ENCODE peak calls at places on chromosomes 12 and 14, in five cellular contexts. T is activated CD4-positive, CD25-positive, alpha-beta regulatory T cell treated with anti-CD3 and anti-CD28 coated beads, Interleukin-2, amount 50 U/mL, for 24 hours; E is gastrocnemius medialis; J is pancreas; L is HepG2. Z is an unnamed sample.

GRCh38 chr14:103693514-103693913 is 21.7 kb downstream of the XRCC3 start:
- ATAC-seq in J (no peak), L (no peak), T (no peak), E (peak), Z (no peak)

GRCh38 chr12:51265024-51265423 is 5.2 kb downstream of the SMAGP start:
- ATAC-seq in E (no peak), J (no peak), T (peak), L (no peak), Z (no peak)

GRCh38 chr14:101232340-101233015 is 328.8 kb upstream of the DIO3 start:
- ATAC-seq in E (no peak), J (no peak), L (no peak), T (no peak), Z (no peak)

GRCh38 chr12:67720383-67720856 is 71.9 kb downstream of the DYRK2 start:
- ATAC-seq in T (no peak), E (peak), L (no peak), J (no peak), Z (no peak)

GRCh38 chr12:47346251-47347019 is 266.7 kb upstream of the AMIGO2 start:
- ATAC-seq in T (no peak), E (no peak), J (peak), L (peak), Z (no peak)

GRCh38 chr12:101021911-101022388 is 188.1 kb downstream of the SLC5A8 start:
- ATAC-seq in E (no peak), T (no peak), L (no peak), J (peak), Z (peak)

GRCh38 chr12:25135531-25136154 is 59.3 kb downstream of the DNAI7 start:
- ATAC-seq in E (no peak), L (no peak), T (no peak), J (no peak), Z (no peak)

GRCh38 chr12:19833775-19834501 is 394.6 kb downstream of the AEBP2 start:
- ATAC-seq in E (no peak), J (no peak), L (no peak), T (peak), Z (no peak)

GRCh38 chr14:50943261-50943942 is 881 bp downstream of the PYGL start:
- ATAC-seq in T (no peak), L (peak), J (peak), E (peak), Z (peak)

GRCh38 chr14:99189201-99189801 is 82.7 kb downstream of the BCL11B start:
- ATAC-seq in E (no peak), J (no peak), T (peak), L (no peak), Z (no peak)

GRCh38 chr12:113467514-113468364 is 3.9 kb downstream of the LHX5 start:
- ATAC-seq in E (no peak), J (peak), T (no peak), L (peak), Z (no peak)

GRCh38 chr14:35155962-35156361 is 33.6 kb downstream of the PRORP start:
- ATAC-seq in E (no peak), T (no peak), L (no peak), J (peak), Z (no peak)

GRCh38 chr14:41922014-41922413 is 315.3 kb downstream of the LRFN5 start:
- ATAC-seq in L (no peak), J (no peak), T (no peak), E (no peak), Z (no peak)

GRCh38 chr12:118398878-118399277 is 22.5 kb downstream of the SUDS3 start:
- ATAC-seq in E (no peak), T (no peak), J (no peak), L (no peak), Z (no peak)

Z was measured in gastroesophageal sphincter.